ENCODE peak calls at places on chromosomes 16 and 17, in seven cellular contexts. N is fibroblast of the aortic adventitia, P is right lobe of liver, J is neural crest cell, S is heart right ventricle, A is transverse colon, Q is neural progenitor cell. V is an unnamed sample.

GRCh38 chr16:68744744-68745280 is 7.7 kb downstream of the CDH1 start:
- DNase-seq in N (no peak), Q (no peak), A (peak), J (no peak), S (no peak), P (peak), V (no peak)

GRCh38 chr17:43018008-43018853 is 4.0 kb downstream of the VAT1 start:
- DNase-seq in A (no peak), S (no peak), P (peak), Q (peak), N (no peak), J (peak), V (peak)

GRCh38 chr17:34820922-34821321 is 140.3 kb downstream of the CCT6B start:
- DNase-seq in Q (no peak), J (no peak), P (no peak), N (no peak), S (no peak), A (no peak), V (no peak)

GRCh38 chr16:53043986-53044571 is 8.6 kb downstream of the CHD9NB start:
- DNase-seq in A (peak), P (no peak), N (no peak), Q (peak), S (peak), J (no peak), V (peak)

GRCh38 chr17:63950940-63951907 is 19.1 kb upstream of the CD79B start:
- DNase-seq in P (no peak), Q (no peak), S (no peak), N (no peak), J (no peak), A (peak), V (no peak)

GRCh38 chr17:42171831-42172230 is 9.1 kb downstream of the KCNH4 start:
- DNase-seq in S (no peak), P (no peak), A (no peak), N (no peak), Q (peak), J (no peak), V (no peak)

GRCh38 chr16:3058173-3059030 is 7.0 kb upstream of the IL32 start:
- DNase-seq in J (no peak), A (peak), P (peak), N (no peak), S (peak), Q (peak), V (peak)

GRCh38 chr16:87575027-87575804 is 27.1 kb upstream of the JPH3 start:
- DNase-seq in A (no peak), N (no peak), J (no peak), Q (peak), S (no peak), P (no peak), V (peak)

GRCh38 chr17:61294777-61295176 is 104.9 kb upstream of the TBX2 start:
- DNase-seq in N (peak), Q (peak), S (no peak), J (no peak), P (no peak), A (no peak), V (no peak)

GRCh38 chr17:74147436-74147835 is 56.0 kb upstream of the RPL38 start:
- DNase-seq in S (no peak), J (no peak), Q (no peak), N (no peak), A (no peak), P (no peak), V (peak)

GRCh38 chr17:73307130-73307529 is 4.7 kb downstream of the CDC42EP4 start:
- DNase-seq in J (no peak), A (peak), N (no peak), S (peak), P (peak), Q (no peak), V (no peak)

GRCh38 chr16:84836234-84836647 is 16.5 kb downstream of the CRISPLD2 start:
- DNase-seq in A (peak), Q (peak), J (no peak), S (peak), N (peak), P (no peak), V (no peak)

GRCh38 chr17:48261297-48261880 is 153.8 kb downstream of the SNX11 start:
- DNase-seq in S (no peak), A (peak), J (peak), N (no peak), Q (peak), P (no peak), V (peak)

GRCh38 chr16:89026121-89026612 is 49.2 kb upstream of the CBFA2T3 start:
- DNase-seq in P (no peak), Q (no peak), S (no peak), N (no peak), A (no peak), J (no peak), V (no peak)

GRCh38 chr17:75439287-75439686 is 17.1 kb upstream of the TMEM94 start:
- DNase-seq in Q (no peak), S (no peak), N (no peak), J (no peak), A (no peak), P (no peak), V (no peak)

GRCh38 chr17:78225088-78225865 is 6.2 kb upstream of the TMEM235 start:
- DNase-seq in S (no peak), J (no peak), P (no peak), N (no peak), Q (no peak), A (no peak), V (no peak)

GRCh38 chr17:32697728-32698625 is 178.9 kb downstream of the MYO1D start:
- DNase-seq in P (no peak), N (no peak), S (no peak), A (no peak), J (no peak), Q (no peak), V (no peak)

DNA sequence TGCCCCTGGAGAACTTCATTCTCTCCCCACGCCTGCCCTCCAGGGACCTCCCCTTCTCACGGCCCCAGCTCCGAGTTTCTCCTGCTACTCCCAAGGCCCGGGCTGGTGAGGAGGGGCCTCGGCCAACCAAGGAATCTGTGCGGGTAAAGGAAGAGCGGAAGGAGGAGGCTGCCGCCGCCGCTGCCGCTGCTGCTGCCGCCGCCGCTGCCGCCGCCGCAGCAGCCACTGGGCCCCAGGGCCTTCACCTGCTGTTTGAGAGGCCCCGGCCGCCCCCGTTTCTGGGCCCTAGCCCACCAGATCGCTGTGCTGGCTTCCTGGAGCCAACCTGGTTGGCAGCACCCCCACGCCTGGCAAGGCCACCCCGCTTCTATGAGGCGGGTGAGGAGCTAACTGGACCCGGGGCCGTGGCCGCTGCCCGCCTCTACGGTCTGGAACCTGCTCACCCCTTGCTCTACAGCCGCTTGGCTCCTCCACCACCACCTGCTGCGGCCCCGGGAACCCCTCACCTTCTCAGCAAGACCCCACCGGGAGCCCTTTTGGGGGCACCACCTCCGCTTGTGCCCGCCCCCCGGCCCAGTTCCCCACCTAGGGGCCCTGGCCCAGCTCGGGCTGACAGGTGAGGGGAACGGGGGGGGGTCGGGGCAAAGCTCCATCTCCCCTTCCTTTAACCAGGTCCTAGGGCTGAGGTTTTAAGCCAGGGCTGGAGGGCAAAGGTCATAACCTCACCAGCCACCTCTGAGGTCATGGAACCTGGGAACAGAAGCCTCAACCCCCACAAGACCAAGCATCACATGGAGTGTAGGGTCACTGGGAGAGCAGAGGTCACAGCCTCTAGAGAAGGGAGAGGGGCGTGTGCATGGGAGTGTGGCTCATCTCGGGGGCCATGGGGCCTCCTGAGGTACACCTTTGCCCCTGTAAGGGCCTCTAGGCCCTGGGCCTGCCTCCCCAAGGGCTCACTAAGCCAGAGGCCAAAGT is 11.1 kb downstream of the FBRS start:
- DNase-seq in Q (no peak), P (no peak), J (no peak), S (no peak), A (no peak), N (no peak), V (no peak)
- TF ChIP-seq CTCF in Q (no peak), P (no peak), J (no peak), S (no peak), A (no peak), N (no peak), V (no peak)

GRCh38 chr17:30541802-30542201 is 64.6 kb downstream of the GOSR1 start:
- DNase-seq in S (no peak), Q (no peak), P (no peak), N (no peak), A (no peak), J (no peak), V (no peak)
- TF ChIP-seq CTCF in S (no peak), Q (no peak), P (no peak), N (no peak), A (no peak), J (no peak), V (no peak)

DNA sequence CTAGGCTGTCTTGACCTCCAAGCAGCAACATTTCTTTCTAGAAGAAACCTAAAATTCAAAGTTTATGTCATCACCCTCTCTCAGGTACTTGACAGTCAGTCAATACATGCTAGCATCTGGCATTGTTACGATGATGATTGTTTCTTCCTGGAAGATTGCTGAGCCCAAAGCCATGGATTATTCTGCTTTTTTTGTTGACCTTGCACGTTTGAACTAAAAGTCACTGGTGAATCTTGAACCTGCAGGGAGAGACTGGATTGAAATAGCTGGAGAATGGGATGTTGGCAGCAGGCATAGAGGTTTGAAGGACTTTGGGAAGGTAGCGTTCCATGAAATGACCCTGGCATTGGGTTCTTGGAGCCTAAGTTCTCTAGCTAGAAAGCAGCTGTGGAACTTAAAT is 42.9 kb downstream of the SHISA9 start:
- DNase-seq in P (no peak), A (no peak), J (no peak), N (no peak), Q (no peak), S (no peak), V (no peak)
- TF ChIP-seq CTCF in P (no peak), A (no peak), J (no peak), N (no peak), Q (no peak), S (no peak), V (no peak)

DNA sequence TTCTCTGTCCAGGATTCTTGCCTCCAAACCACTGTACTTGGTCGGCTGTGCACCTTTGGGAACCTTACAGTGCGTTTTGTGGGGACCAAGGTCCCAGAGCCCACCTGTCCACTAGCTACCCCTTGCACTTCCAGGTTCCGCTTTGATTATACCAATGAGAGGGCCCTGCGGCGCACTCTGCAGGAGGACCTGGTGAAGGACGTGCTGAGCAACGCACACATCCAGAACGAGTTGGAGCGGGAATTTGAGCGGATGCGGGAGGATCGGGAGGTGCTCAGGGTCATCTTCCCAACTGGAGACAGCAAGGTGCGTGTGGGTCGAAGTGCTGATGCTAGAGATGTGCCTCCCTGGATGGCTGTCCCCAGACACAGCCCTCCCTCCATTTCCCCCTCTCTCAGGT is 18.8 kb downstream of the POLR2A start:
- DNase-seq in A (no peak), J (no peak), Q (peak), S (no peak), P (no peak), N (no peak), V (peak)
- TF ChIP-seq CTCF in A (no peak), J (peak), Q (peak), S (no peak), P (peak), N (peak), V (no peak)

V was measured in glutamatergic neuron.